ENCODE peak calls at places on chromosomes 7 and 10, in eight cellular contexts. One of them, this sample, is unnamed.

GRCh38 chr7:34841326-34841725 is 183.3 kb downstream of the NPSR1 start:
- DNase-seq in prostate gland: no peak
- DNase-seq in IMR-90: no peak
- DNase-seq in Peyer's patch: no peak
- DNase-seq in HCT116: no peak
- DNase-seq in tibial nerve: no peak
- DNase-seq in right lobe of liver: no peak
- DNase-seq in adrenal gland: no peak
- DNase-seq in this sample: no peak

GRCh38 chr10:87579563-87579962 is 74.9 kb downstream of the MINPP1 start:
- DNase-seq in prostate gland: no peak
- DNase-seq in IMR-90: peak; percentile 38
- DNase-seq in Peyer's patch: no peak
- DNase-seq in HCT116: no peak
- DNase-seq in tibial nerve: no peak
- DNase-seq in right lobe of liver: no peak
- DNase-seq in adrenal gland: no peak
- DNase-seq in this sample: no peak

GRCh38 chr10:86339226-86339865 is 27.2 kb downstream of the GRID1 start:
- DNase-seq in prostate gland: no peak
- DNase-seq in IMR-90: no peak
- DNase-seq in Peyer's patch: no peak
- DNase-seq in HCT116: no peak
- DNase-seq in tibial nerve: no peak
- DNase-seq in right lobe of liver: peak; percentile 13
- DNase-seq in adrenal gland: no peak
- DNase-seq in this sample: no peak

GRCh38 chr7:33905389-33906032 is at the start of gene BMPER:
- DNase-seq in prostate gland: peak; percentile 42
- DNase-seq in IMR-90: peak; percentile 19
- DNase-seq in Peyer's patch: peak; percentile 53
- DNase-seq in HCT116: no peak
- DNase-seq in tibial nerve: no peak
- DNase-seq in right lobe of liver: peak; percentile 52
- DNase-seq in adrenal gland: no peak
- DNase-seq in this sample: no peak

GRCh38 chr10:121179006-121179405 is 327.8 kb downstream of the WDR11 start:
- DNase-seq in prostate gland: peak; percentile 18
- DNase-seq in IMR-90: no peak
- DNase-seq in Peyer's patch: no peak
- DNase-seq in HCT116: no peak
- DNase-seq in tibial nerve: no peak
- DNase-seq in right lobe of liver: no peak
- DNase-seq in adrenal gland: no peak
- DNase-seq in this sample: no peak

GRCh38 chr10:126101744-126102143 is 205.4 kb downstream of the FANK1 start:
- DNase-seq in prostate gland: no peak
- DNase-seq in IMR-90: no peak
- DNase-seq in Peyer's patch: no peak
- DNase-seq in HCT116: no peak
- DNase-seq in tibial nerve: no peak
- DNase-seq in right lobe of liver: no peak
- DNase-seq in adrenal gland: no peak
- DNase-seq in this sample: no peak

GRCh38 chr10:124935946-124936345 is 6.0 kb upstream of the ZRANB1 start:
- DNase-seq in prostate gland: no peak
- DNase-seq in IMR-90: peak; percentile 73
- DNase-seq in Peyer's patch: no peak
- DNase-seq in HCT116: no peak
- DNase-seq in tibial nerve: no peak
- DNase-seq in right lobe of liver: no peak
- DNase-seq in adrenal gland: no peak
- DNase-seq in this sample: no peak

GRCh38 chr10:96501985-96502384 is 11.7 kb downstream of the TLL2 start:
- DNase-seq in prostate gland: no peak
- DNase-seq in IMR-90: no peak
- DNase-seq in Peyer's patch: no peak
- DNase-seq in HCT116: peak; percentile 79
- DNase-seq in tibial nerve: no peak
- DNase-seq in right lobe of liver: no peak
- DNase-seq in adrenal gland: no peak
- DNase-seq in this sample: no peak

GRCh38 chr10:572696-573095 is 116.8 kb downstream of the DIP2C start:
- DNase-seq in prostate gland: peak; percentile 49
- DNase-seq in IMR-90: no peak
- DNase-seq in Peyer's patch: no peak
- DNase-seq in HCT116: no peak
- DNase-seq in tibial nerve: no peak
- DNase-seq in right lobe of liver: no peak
- DNase-seq in adrenal gland: no peak
- DNase-seq in this sample: no peak

GRCh38 chr7:156460861-156461632 is 179.5 kb upstream of the RNF32 start:
- DNase-seq in prostate gland: peak; percentile 51
- DNase-seq in IMR-90: no peak
- DNase-seq in Peyer's patch: no peak
- DNase-seq in HCT116: no peak
- DNase-seq in tibial nerve: no peak
- DNase-seq in right lobe of liver: no peak
- DNase-seq in adrenal gland: no peak
- DNase-seq in this sample: no peak

GRCh38 chr7:94049615-94050014 is 45.5 kb upstream of the BET1 start:
- DNase-seq in prostate gland: no peak
- DNase-seq in IMR-90: no peak
- DNase-seq in Peyer's patch: no peak
- DNase-seq in HCT116: no peak
- DNase-seq in tibial nerve: no peak
- DNase-seq in right lobe of liver: no peak
- DNase-seq in adrenal gland: no peak
- DNase-seq in this sample: no peak

GRCh38 chr7:159031135-159031701 is 113.4 kb downstream of the VIPR2 start:
- DNase-seq in prostate gland: peak; percentile 3
- DNase-seq in IMR-90: no peak
- DNase-seq in Peyer's patch: peak; percentile 54
- DNase-seq in HCT116: no peak
- DNase-seq in tibial nerve: peak; percentile 6
- DNase-seq in right lobe of liver: no peak
- DNase-seq in adrenal gland: peak; percentile 49
- DNase-seq in this sample: peak; percentile 76

GRCh38 chr7:20647051-20647450 is 31.6 kb downstream of the ABCB5 start:
- DNase-seq in prostate gland: no peak
- DNase-seq in IMR-90: no peak
- DNase-seq in Peyer's patch: no peak
- DNase-seq in HCT116: no peak
- DNase-seq in tibial nerve: peak; percentile 8
- DNase-seq in right lobe of liver: no peak
- DNase-seq in adrenal gland: no peak
- DNase-seq in this sample: no peak

DNA sequence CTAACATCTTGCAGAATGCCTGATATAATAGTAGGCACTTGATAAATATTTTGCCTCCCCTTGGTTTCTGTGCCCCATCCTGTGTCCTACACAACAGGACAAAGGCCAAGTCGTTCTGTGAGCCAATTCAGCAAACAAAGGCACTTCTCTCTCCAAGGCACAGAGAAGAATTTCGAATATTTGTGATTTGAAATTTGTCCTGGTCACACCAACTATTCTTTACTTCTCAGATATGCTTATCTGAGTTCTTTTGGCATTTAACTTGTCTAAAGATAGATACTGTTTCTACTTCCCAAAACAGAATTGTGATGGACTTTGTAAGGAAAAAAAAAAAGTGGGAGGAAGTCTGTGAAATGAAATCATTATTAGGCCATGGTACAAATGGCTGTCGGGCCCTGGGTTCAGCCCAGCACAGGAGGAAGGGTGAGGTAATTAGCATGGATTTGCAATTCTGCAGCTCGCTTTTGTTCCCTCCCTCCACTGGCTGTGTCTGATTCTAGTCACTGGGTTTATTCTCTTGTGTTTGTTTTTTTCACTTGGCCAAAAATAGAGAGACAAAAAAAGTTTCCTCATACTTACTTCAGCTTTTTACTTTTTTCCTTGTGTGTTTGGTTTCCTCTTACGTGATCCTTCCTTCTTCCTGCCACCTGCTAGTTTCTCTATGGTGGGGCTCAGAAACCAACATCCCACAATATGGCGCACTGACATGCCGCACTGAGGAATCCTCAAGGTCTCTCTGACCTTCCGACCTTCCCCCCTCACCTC is 108.2 kb upstream of the MKLN1 start:
- DNase-seq in prostate gland: no peak
- DNase-seq in IMR-90: no peak
- DNase-seq in Peyer's patch: no peak
- DNase-seq in HCT116: no peak
- DNase-seq in tibial nerve: peak; percentile 56
- DNase-seq in right lobe of liver: peak; percentile 63
- DNase-seq in adrenal gland: peak; percentile 58
- DNase-seq in this sample: peak; percentile 78
- TF ChIP-seq CTCF in prostate gland: no peak
- TF ChIP-seq CTCF in IMR-90: no peak
- TF ChIP-seq CTCF in Peyer's patch: no peak
- TF ChIP-seq CTCF in HCT116: no peak
- TF ChIP-seq CTCF in tibial nerve: no peak
- TF ChIP-seq CTCF in right lobe of liver: no peak
- TF ChIP-seq CTCF in adrenal gland: no peak
- TF ChIP-seq CTCF in this sample: no peak

DNA sequence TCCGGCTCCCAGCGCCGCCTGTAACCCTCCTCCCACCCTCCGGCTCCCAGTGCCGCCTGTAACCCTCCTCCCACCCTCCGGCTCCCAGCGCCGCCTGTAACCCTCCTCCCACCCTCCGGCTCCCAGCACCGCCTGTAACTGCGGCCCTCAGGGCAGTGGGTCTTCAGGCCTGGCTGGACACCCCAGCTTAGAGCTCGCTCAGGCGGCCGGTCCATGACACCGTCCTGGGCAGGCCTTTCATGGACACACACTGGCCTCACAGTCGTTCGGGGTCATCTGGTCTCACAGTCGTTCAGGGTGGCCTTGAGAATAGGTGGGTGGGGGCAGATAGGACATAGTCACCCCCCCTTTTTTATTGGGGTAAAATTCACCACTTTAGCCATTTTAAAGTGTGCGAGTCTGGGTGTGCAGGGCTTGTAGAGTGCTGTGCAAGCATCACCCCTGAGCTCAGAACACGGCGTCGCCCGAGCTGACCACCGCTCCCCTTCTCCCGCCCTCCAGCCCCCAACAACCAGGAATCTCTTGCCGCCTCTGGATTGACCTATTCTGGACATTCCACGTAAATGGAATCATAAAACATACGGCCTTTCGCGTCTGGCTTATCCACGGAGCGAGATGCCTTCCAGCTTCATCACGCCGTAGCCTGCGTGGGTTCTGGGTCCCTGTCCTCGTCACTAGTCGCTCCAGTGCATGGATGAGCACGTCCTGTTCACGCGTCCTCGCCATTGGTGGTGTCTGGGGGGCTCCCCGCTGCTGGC is 41.1 kb upstream of the CFAP46 start:
- DNase-seq in prostate gland: no peak
- DNase-seq in IMR-90: no peak
- DNase-seq in Peyer's patch: no peak
- DNase-seq in HCT116: no peak
- DNase-seq in tibial nerve: no peak
- DNase-seq in right lobe of liver: no peak
- DNase-seq in adrenal gland: no peak
- DNase-seq in this sample: no peak
- H3K4me1 ChIP-seq in prostate gland: no peaks in the 10 kb centered on the region
- H3K4me1 ChIP-seq in IMR-90: no peaks in the 10 kb centered on the region
- H3K4me1 ChIP-seq in Peyer's patch: no peaks in the 10 kb centered on the region
- H3K4me1 ChIP-seq in HCT116: no peaks in the 10 kb centered on the region
- H3K4me1 ChIP-seq in tibial nerve: no peaks in the 10 kb centered on the region
- H3K4me1 ChIP-seq in right lobe of liver: no peaks in the 10 kb centered on the region
- H3K4me1 ChIP-seq in adrenal gland: no peaks in the 10 kb centered on the region
- H3K4me1 ChIP-seq in this sample: peaks cover 4% of the 10 kb centered on the region

DNA sequence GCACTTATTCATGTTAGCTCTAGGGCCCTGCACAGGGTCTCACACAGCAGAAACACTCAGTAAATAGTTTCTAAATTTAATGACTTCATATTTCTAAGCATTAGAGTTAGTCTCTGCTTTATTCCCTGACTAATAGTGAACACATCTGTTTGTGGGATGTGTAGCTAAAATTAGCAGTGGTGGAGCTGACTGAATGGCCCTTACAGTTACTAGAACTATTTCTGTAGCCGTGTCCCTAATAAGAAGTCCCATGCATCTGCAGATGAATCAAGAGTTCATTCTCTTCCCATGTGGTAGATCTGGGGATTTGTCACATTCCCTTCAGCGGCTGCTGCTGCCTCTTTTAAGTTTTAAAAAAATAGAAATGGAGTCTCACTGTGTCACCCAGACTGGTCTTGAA is 11.7 kb downstream of the MAP3K8 start:
- DNase-seq in prostate gland: no peak
- DNase-seq in IMR-90: peak; percentile 94
- DNase-seq in Peyer's patch: no peak
- DNase-seq in HCT116: no peak
- DNase-seq in tibial nerve: no peak
- DNase-seq in right lobe of liver: no peak
- DNase-seq in adrenal gland: no peak
- DNase-seq in this sample: no peak
- TF ChIP-seq POLR2A in prostate gland: no peak
- TF ChIP-seq POLR2A in IMR-90: no peak
- TF ChIP-seq POLR2A in Peyer's patch: no peak
- TF ChIP-seq POLR2A in HCT116: no peak
- TF ChIP-seq POLR2A in tibial nerve: no peak
- TF ChIP-seq POLR2A in right lobe of liver: no peak
- TF ChIP-seq POLR2A in adrenal gland: no peak
- TF ChIP-seq POLR2A in this sample: no peak

GRCh38 chr7:47384755-47385475 is 197.0 kb downstream of the TNS3 start:
- DNase-seq in prostate gland: no peak
- DNase-seq in IMR-90: no peak
- DNase-seq in Peyer's patch: no peak
- DNase-seq in HCT116: no peak
- DNase-seq in tibial nerve: no peak
- DNase-seq in right lobe of liver: no peak
- DNase-seq in adrenal gland: no peak
- DNase-seq in this sample: no peak

GRCh38 chr7:47383696-47384445 is 198.0 kb downstream of the TNS3 start:
- DNase-seq in prostate gland: no peak
- DNase-seq in IMR-90: no peak
- DNase-seq in Peyer's patch: no peak
- DNase-seq in HCT116: no peak
- DNase-seq in tibial nerve: no peak
- DNase-seq in right lobe of liver: no peak
- DNase-seq in adrenal gland: no peak
- DNase-seq in this sample: no peak

GRCh38 chr7:47381132-47381495 is 200.8 kb downstream of the TNS3 start:
- DNase-seq in prostate gland: no peak
- DNase-seq in IMR-90: no peak
- DNase-seq in Peyer's patch: no peak
- DNase-seq in HCT116: no peak
- DNase-seq in tibial nerve: no peak
- DNase-seq in right lobe of liver: no peak
- DNase-seq in adrenal gland: no peak
- DNase-seq in this sample: no peak

GRCh38 chr7:47382200-47382599 is 199.7 kb downstream of the TNS3 start:
- DNase-seq in prostate gland: no peak
- DNase-seq in IMR-90: no peak
- DNase-seq in Peyer's patch: no peak
- DNase-seq in HCT116: no peak
- DNase-seq in tibial nerve: no peak
- DNase-seq in right lobe of liver: no peak
- DNase-seq in adrenal gland: no peak
- DNase-seq in this sample: no peak

GRCh38 chr7:47383064-47383463 is 198.8 kb downstream of the TNS3 start:
- DNase-seq in prostate gland: no peak
- DNase-seq in IMR-90: peak; percentile 65
- DNase-seq in Peyer's patch: no peak
- DNase-seq in HCT116: no peak
- DNase-seq in tibial nerve: no peak
- DNase-seq in right lobe of liver: no peak
- DNase-seq in adrenal gland: no peak
- DNase-seq in this sample: no peak
- TF ChIP-seq CTCF in prostate gland: no peak
- TF ChIP-seq CTCF in IMR-90: peak; percentile 3
- TF ChIP-seq CTCF in Peyer's patch: no peak
- TF ChIP-seq CTCF in HCT116: no peak
- TF ChIP-seq CTCF in tibial nerve: no peak
- TF ChIP-seq CTCF in right lobe of liver: no peak
- TF ChIP-seq CTCF in adrenal gland: no peak
- TF ChIP-seq CTCF in this sample: no peak